ENCODE peak calls at places on chromosomes 5 and 9, in ten cellular contexts. One of them, this sample, is unnamed. For H4K20me1 and H3K4me1, the result is how much of the 10 kb centered on the place peaks cover.

GRCh38 chr9:23621924-23622323 is 204.1 kb downstream of the ELAVL2 start:
- DNase-seq in Karpas-422: no peak
- DNase-seq in astrocyte: no peak
- DNase-seq in neural progenitor cell: no peak
- DNase-seq in HepG2: no peak
- DNase-seq in GM23248: no peak
- DNase-seq in PC-9: no peak
- DNase-seq in mammary epithelial cell: peak
- DNase-seq in endothelial cell of umbilical vein: peak
- DNase-seq in IMR-90: no peak
- DNase-seq in this sample: no peak

GRCh38 chr5:134026521-134027202 is 21.9 kb upstream of the VDAC1 start:
- DNase-seq in Karpas-422: peak
- DNase-seq in astrocyte: peak
- DNase-seq in neural progenitor cell: peak
- DNase-seq in HepG2: peak
- DNase-seq in GM23248: peak
- DNase-seq in PC-9: peak
- DNase-seq in mammary epithelial cell: peak
- DNase-seq in endothelial cell of umbilical vein: peak
- DNase-seq in IMR-90: peak
- DNase-seq in this sample: peak

GRCh38 chr5:61082516-61083280 is 79.6 kb downstream of the SMIM15 start:
- DNase-seq in Karpas-422: no peak
- DNase-seq in astrocyte: peak
- DNase-seq in neural progenitor cell: no peak
- DNase-seq in HepG2: no peak
- DNase-seq in GM23248: peak
- DNase-seq in PC-9: no peak
- DNase-seq in mammary epithelial cell: peak
- DNase-seq in endothelial cell of umbilical vein: no peak
- DNase-seq in IMR-90: peak
- DNase-seq in this sample: no peak

GRCh38 chr5:6780802-6781391 is 67.7 kb downstream of the TENT4A start:
- DNase-seq in Karpas-422: peak
- DNase-seq in astrocyte: no peak
- DNase-seq in neural progenitor cell: no peak
- DNase-seq in HepG2: peak
- DNase-seq in GM23248: no peak
- DNase-seq in PC-9: no peak
- DNase-seq in mammary epithelial cell: no peak
- DNase-seq in endothelial cell of umbilical vein: no peak
- DNase-seq in IMR-90: no peak
- DNase-seq in this sample: peak

GRCh38 chr5:120457839-120458507 is 6.1 kb upstream of the PRR16 start:
- DNase-seq in Karpas-422: peak
- DNase-seq in astrocyte: peak
- DNase-seq in neural progenitor cell: peak
- DNase-seq in HepG2: peak
- DNase-seq in GM23248: peak
- DNase-seq in PC-9: peak
- DNase-seq in mammary epithelial cell: peak
- DNase-seq in endothelial cell of umbilical vein: peak
- DNase-seq in IMR-90: peak
- DNase-seq in this sample: peak

GRCh38 chr5:68460147-68460760 is 244.7 kb downstream of the PIK3R1 start:
- DNase-seq in Karpas-422: peak
- DNase-seq in astrocyte: peak
- DNase-seq in neural progenitor cell: peak
- DNase-seq in HepG2: peak
- DNase-seq in GM23248: peak
- DNase-seq in PC-9: peak
- DNase-seq in mammary epithelial cell: peak
- DNase-seq in endothelial cell of umbilical vein: peak
- DNase-seq in IMR-90: peak
- DNase-seq in this sample: peak

GRCh38 chr9:36268007-36268427 is 9.8 kb upstream of the GNE start:
- DNase-seq in Karpas-422: no peak
- DNase-seq in astrocyte: peak
- DNase-seq in neural progenitor cell: no peak
- DNase-seq in HepG2: no peak
- DNase-seq in GM23248: peak
- DNase-seq in PC-9: peak
- DNase-seq in mammary epithelial cell: peak
- DNase-seq in endothelial cell of umbilical vein: peak
- DNase-seq in IMR-90: peak
- DNase-seq in this sample: no peak

GRCh38 chr9:136759001-136759400 is 958 bp upstream of the LCN8 start:
- DNase-seq in Karpas-422: no peak
- DNase-seq in astrocyte: no peak
- DNase-seq in neural progenitor cell: no peak
- DNase-seq in HepG2: no peak
- DNase-seq in GM23248: no peak
- DNase-seq in PC-9: no peak
- DNase-seq in mammary epithelial cell: no peak
- DNase-seq in endothelial cell of umbilical vein: no peak
- DNase-seq in IMR-90: no peak
- DNase-seq in this sample: no peak

GRCh38 chr5:72380491-72381274 is 60.5 kb downstream of the PTCD2 start:
- DNase-seq in Karpas-422: peak
- DNase-seq in astrocyte: no peak
- DNase-seq in neural progenitor cell: no peak
- DNase-seq in HepG2: no peak
- DNase-seq in GM23248: peak
- DNase-seq in PC-9: peak
- DNase-seq in mammary epithelial cell: no peak
- DNase-seq in endothelial cell of umbilical vein: no peak
- DNase-seq in IMR-90: peak
- DNase-seq in this sample: no peak

GRCh38 chr9:17462869-17463464 is 115.9 kb upstream of the SH3GL2 start:
- DNase-seq in Karpas-422: peak
- DNase-seq in astrocyte: peak
- DNase-seq in neural progenitor cell: peak
- DNase-seq in HepG2: peak
- DNase-seq in GM23248: peak
- DNase-seq in PC-9: peak
- DNase-seq in mammary epithelial cell: peak
- DNase-seq in endothelial cell of umbilical vein: peak
- DNase-seq in IMR-90: peak
- DNase-seq in this sample: peak

GRCh38 chr9:20242767-20243166 is 379.5 kb downstream of the MLLT3 start:
- DNase-seq in Karpas-422: peak
- DNase-seq in astrocyte: no peak
- DNase-seq in neural progenitor cell: no peak
- DNase-seq in HepG2: no peak
- DNase-seq in GM23248: no peak
- DNase-seq in PC-9: no peak
- DNase-seq in mammary epithelial cell: no peak
- DNase-seq in endothelial cell of umbilical vein: no peak
- DNase-seq in IMR-90: no peak
- DNase-seq in this sample: peak

GRCh38 chr5:54315736-54316135 is 5.4 kb upstream of the ARL15 start:
- DNase-seq in Karpas-422: no peak
- DNase-seq in astrocyte: no peak
- DNase-seq in neural progenitor cell: no peak
- DNase-seq in HepG2: no peak
- DNase-seq in GM23248: no peak
- DNase-seq in PC-9: no peak
- DNase-seq in mammary epithelial cell: no peak
- DNase-seq in endothelial cell of umbilical vein: no peak
- DNase-seq in IMR-90: no peak
- DNase-seq in this sample: no peak

GRCh38 chr9:93197670-93198069 is 13.7 kb downstream of the WNK2 start:
- DNase-seq in Karpas-422: no peak
- DNase-seq in astrocyte: no peak
- DNase-seq in neural progenitor cell: no peak
- DNase-seq in HepG2: no peak
- DNase-seq in GM23248: no peak
- DNase-seq in PC-9: no peak
- DNase-seq in mammary epithelial cell: no peak
- DNase-seq in endothelial cell of umbilical vein: no peak
- DNase-seq in IMR-90: no peak
- DNase-seq in this sample: no peak
- H4K20me1 ChIP-seq in Karpas-422: under half
- H4K20me1 ChIP-seq in astrocyte: under half
- H4K20me1 ChIP-seq in neural progenitor cell: under half
- H4K20me1 ChIP-seq in HepG2: under half
- H4K20me1 ChIP-seq in GM23248: under half
- H4K20me1 ChIP-seq in PC-9: under half
- H4K20me1 ChIP-seq in mammary epithelial cell: under half
- H4K20me1 ChIP-seq in endothelial cell of umbilical vein: under half
- H4K20me1 ChIP-seq in IMR-90: under half
- H4K20me1 ChIP-seq in this sample: under half

GRCh38 chr9:127563579-127563978 is 48.5 kb upstream of the STXBP1 start:
- DNase-seq in Karpas-422: no peak
- DNase-seq in astrocyte: no peak
- DNase-seq in neural progenitor cell: no peak
- DNase-seq in HepG2: no peak
- DNase-seq in GM23248: no peak
- DNase-seq in PC-9: peak
- DNase-seq in mammary epithelial cell: no peak
- DNase-seq in endothelial cell of umbilical vein: no peak
- DNase-seq in IMR-90: no peak
- DNase-seq in this sample: no peak
- H3K4me1 ChIP-seq in Karpas-422: under half
- H3K4me1 ChIP-seq in astrocyte: half or more
- H3K4me1 ChIP-seq in neural progenitor cell: under half
- H3K4me1 ChIP-seq in HepG2: under half
- H3K4me1 ChIP-seq in GM23248: half or more
- H3K4me1 ChIP-seq in PC-9: half or more
- H3K4me1 ChIP-seq in mammary epithelial cell: half or more
- H3K4me1 ChIP-seq in endothelial cell of umbilical vein: half or more
- H3K4me1 ChIP-seq in IMR-90: under half
- H3K4me1 ChIP-seq in this sample: under half

DNA sequence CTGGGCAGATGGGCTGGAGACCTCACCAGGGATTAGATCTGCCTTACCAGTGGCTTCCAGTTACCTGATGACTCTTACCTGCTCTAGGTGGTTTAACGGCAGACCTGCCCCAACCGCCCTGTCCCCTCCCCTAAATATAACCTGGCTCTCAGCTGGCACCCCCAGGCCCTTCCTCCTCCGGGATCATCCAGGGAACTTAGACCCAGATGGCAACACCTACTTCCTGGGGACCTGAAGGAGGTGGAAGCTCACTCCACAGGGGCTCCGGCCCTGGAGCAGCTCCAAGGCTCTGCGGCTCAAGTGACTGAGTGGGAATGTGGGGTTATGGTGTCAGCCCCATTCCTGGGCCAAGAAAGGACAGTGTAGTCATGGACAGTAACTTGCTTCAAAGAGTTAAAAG is 130.4 kb downstream of the OLFM1 start:
- DNase-seq in Karpas-422: no peak
- DNase-seq in astrocyte: no peak
- DNase-seq in neural progenitor cell: no peak
- DNase-seq in HepG2: no peak
- DNase-seq in GM23248: no peak
- DNase-seq in PC-9: no peak
- DNase-seq in mammary epithelial cell: no peak
- DNase-seq in endothelial cell of umbilical vein: no peak
- DNase-seq in IMR-90: no peak
- DNase-seq in this sample: no peak
- H3K4me3 ChIP-seq in Karpas-422: no peak
- H3K4me3 ChIP-seq in astrocyte: no peak
- H3K4me3 ChIP-seq in neural progenitor cell: no peak
- H3K4me3 ChIP-seq in HepG2: no peak
- H3K4me3 ChIP-seq in GM23248: no peak
- H3K4me3 ChIP-seq in PC-9: no peak
- H3K4me3 ChIP-seq in mammary epithelial cell: no peak
- H3K4me3 ChIP-seq in endothelial cell of umbilical vein: no peak
- H3K4me3 ChIP-seq in IMR-90: no peak
- H3K4me3 ChIP-seq in this sample: no peak

DNA sequence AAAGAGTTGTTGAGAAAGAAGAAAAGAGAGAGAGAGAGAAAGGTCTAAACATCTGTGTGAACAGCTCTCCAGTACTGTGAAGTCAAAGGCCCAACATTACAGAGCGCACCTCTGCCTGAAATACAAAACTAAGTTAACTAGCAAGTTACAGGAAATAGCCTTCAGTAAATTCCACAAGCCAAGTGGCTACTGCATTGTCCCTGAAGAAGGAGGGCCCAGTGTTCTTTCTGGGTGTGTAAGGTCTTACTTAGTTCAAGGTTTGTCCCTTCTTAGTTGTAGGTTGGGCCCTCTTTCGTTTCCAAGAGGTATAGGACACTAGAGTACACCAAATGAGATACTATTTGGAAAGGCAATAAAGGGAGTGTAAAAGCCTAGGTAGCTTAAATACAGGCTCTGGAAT is 104.4 kb downstream of the THBS4 start:
- DNase-seq in Karpas-422: peak
- DNase-seq in astrocyte: no peak
- DNase-seq in neural progenitor cell: no peak
- DNase-seq in HepG2: no peak
- DNase-seq in GM23248: no peak
- DNase-seq in PC-9: no peak
- DNase-seq in mammary epithelial cell: no peak
- DNase-seq in endothelial cell of umbilical vein: no peak
- DNase-seq in IMR-90: no peak
- DNase-seq in this sample: no peak
- H4K20me1 ChIP-seq in Karpas-422: under half
- H4K20me1 ChIP-seq in astrocyte: under half
- H4K20me1 ChIP-seq in neural progenitor cell: under half
- H4K20me1 ChIP-seq in HepG2: under half
- H4K20me1 ChIP-seq in GM23248: under half
- H4K20me1 ChIP-seq in PC-9: under half
- H4K20me1 ChIP-seq in mammary epithelial cell: under half
- H4K20me1 ChIP-seq in endothelial cell of umbilical vein: under half
- H4K20me1 ChIP-seq in IMR-90: under half
- H4K20me1 ChIP-seq in this sample: under half

GRCh38 chr9:110918316-110919054 is 119.8 kb downstream of the LPAR1 start:
- DNase-seq in Karpas-422: no peak
- DNase-seq in astrocyte: peak
- DNase-seq in neural progenitor cell: no peak
- DNase-seq in HepG2: no peak
- DNase-seq in GM23248: peak
- DNase-seq in PC-9: no peak
- DNase-seq in mammary epithelial cell: peak
- DNase-seq in endothelial cell of umbilical vein: no peak
- DNase-seq in IMR-90: peak
- DNase-seq in this sample: no peak
- H3K4me1 ChIP-seq in Karpas-422: under half
- H3K4me1 ChIP-seq in astrocyte: under half
- H3K4me1 ChIP-seq in neural progenitor cell: under half
- H3K4me1 ChIP-seq in HepG2: under half
- H3K4me1 ChIP-seq in GM23248: under half
- H3K4me1 ChIP-seq in PC-9: under half
- H3K4me1 ChIP-seq in mammary epithelial cell: under half
- H3K4me1 ChIP-seq in endothelial cell of umbilical vein: under half
- H3K4me1 ChIP-seq in IMR-90: under half
- H3K4me1 ChIP-seq in this sample: under half

DNA sequence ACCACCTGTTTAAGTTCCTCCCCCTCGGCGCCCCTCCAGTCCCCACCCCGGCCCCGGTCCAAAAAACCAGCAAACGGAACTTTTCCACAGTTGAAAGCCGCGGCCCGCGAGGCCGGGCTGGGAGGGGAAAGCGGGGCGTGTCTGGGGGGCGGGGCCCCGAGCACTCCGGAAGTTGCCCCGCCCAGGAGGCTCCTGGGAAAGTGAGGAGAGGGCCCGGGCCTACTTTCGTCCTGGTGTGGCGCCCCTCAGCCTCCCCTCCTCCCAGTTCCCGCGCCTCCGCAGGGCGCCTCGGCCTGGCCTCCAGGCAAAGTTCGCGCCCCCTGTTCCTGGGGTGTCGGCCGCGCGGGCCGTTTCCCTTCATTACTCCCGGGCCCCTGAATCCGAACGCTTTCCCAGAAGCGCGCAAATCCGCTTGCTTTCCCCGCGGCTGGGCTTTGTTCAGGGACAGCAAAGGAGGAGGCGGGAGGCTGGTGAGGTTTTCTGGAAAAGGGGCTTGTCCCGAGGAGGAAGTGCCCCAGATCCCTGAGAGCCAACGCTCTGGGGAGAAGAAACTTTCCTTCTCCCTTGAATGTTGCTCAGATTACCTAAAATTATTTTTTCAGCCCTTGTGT is 4.4 kb upstream of the DMRT3 start:
- DNase-seq in Karpas-422: no peak
- DNase-seq in astrocyte: no peak
- DNase-seq in neural progenitor cell: peak
- DNase-seq in HepG2: no peak
- DNase-seq in GM23248: no peak
- DNase-seq in PC-9: no peak
- DNase-seq in mammary epithelial cell: no peak
- DNase-seq in endothelial cell of umbilical vein: no peak
- DNase-seq in IMR-90: no peak
- DNase-seq in this sample: no peak
- H3K4me3 ChIP-seq in Karpas-422: no peak
- H3K4me3 ChIP-seq in astrocyte: no peak
- H3K4me3 ChIP-seq in neural progenitor cell: peak
- H3K4me3 ChIP-seq in HepG2: no peak
- H3K4me3 ChIP-seq in GM23248: peak
- H3K4me3 ChIP-seq in PC-9: no peak
- H3K4me3 ChIP-seq in mammary epithelial cell: no peak
- H3K4me3 ChIP-seq in endothelial cell of umbilical vein: no peak
- H3K4me3 ChIP-seq in IMR-90: no peak
- H3K4me3 ChIP-seq in this sample: no peak